ENCODE peak calls at places on chromosomes 7 and 10, in nine cellular contexts. J is breast epithelium; N is effector memory CD4-positive, alpha-beta T cell; M is DND-41; S is CD4-positive, alpha-beta memory T cell; X is MG63; Y is OCI-LY7; K is Panc1; H is heart right ventricle. F is an unnamed sample. For H3K9me3, the result is how much of the 10 kb centered on the place peaks cover.

GRCh38 chr7:104978460-104978859 is 35.5 kb upstream of the KMT2E start:
- DNase-seq in H (peak), M (no peak), J (no peak), K (no peak), X (peak), N (no peak), Y (no peak), S (no peak), F (no peak)

GRCh38 chr7:2633538-2634264 is 1.9 kb downstream of the TTYH3 start:
- DNase-seq in X (peak), Y (no peak), H (no peak), K (no peak), M (peak), N (no peak), J (no peak), S (no peak), F (peak)

GRCh38 chr7:40753455-40753854 is 618.6 kb downstream of the SUGCT start:
- DNase-seq in X (no peak), S (no peak), N (no peak), H (no peak), M (no peak), J (no peak), K (no peak), Y (no peak), F (no peak)

GRCh38 chr10:131947631-131948347 is 33.9 kb downstream of the BNIP3 start:
- DNase-seq in X (peak), K (peak), S (no peak), H (no peak), N (no peak), Y (no peak), M (no peak), J (no peak), F (peak)

GRCh38 chr7:41693150-41693997 is 9.5 kb downstream of the INHBA start:
- DNase-seq in K (no peak), X (no peak), M (no peak), Y (no peak), J (no peak), S (no peak), H (no peak), N (no peak), F (no peak)

GRCh38 chr10:83555264-83555663 is 584.0 kb upstream of the GHITM start:
- DNase-seq in H (no peak), Y (no peak), S (no peak), K (no peak), N (no peak), M (no peak), J (no peak), X (no peak), F (no peak)

GRCh38 chr10:47309403-47310089 is 9.5 kb downstream of the GDF10 start:
- DNase-seq in J (no peak), H (no peak), S (no peak), Y (no peak), X (no peak), K (no peak), M (peak), N (no peak), F (no peak)

GRCh38 chr10:70418229-70418628 is 14.3 kb downstream of the EIF4EBP2 start:
- DNase-seq in H (no peak), X (peak), M (no peak), K (no peak), J (no peak), Y (no peak), N (no peak), S (no peak), F (peak)

GRCh38 chr7:99027841-99028240 is 116.1 kb downstream of the SMURF1 start:
- DNase-seq in N (no peak), X (no peak), H (no peak), M (no peak), Y (no peak), S (no peak), K (no peak), J (no peak), F (no peak)

GRCh38 chr7:2637066-2637471 is 5.3 kb downstream of the TTYH3 start:
- DNase-seq in S (no peak), M (no peak), Y (no peak), K (no peak), H (no peak), N (no peak), J (no peak), X (no peak), F (no peak)

GRCh38 chr10:62577666-62578291 is 203.6 kb downstream of the ZNF365 start:
- DNase-seq in K (no peak), M (no peak), J (no peak), X (no peak), N (no peak), S (no peak), Y (no peak), H (no peak), F (no peak)

GRCh38 chr10:49620286-49620810 is 6.5 kb downstream of the CHAT start:
- DNase-seq in K (no peak), J (no peak), H (no peak), Y (no peak), X (peak), N (no peak), M (no peak), S (no peak), F (no peak)

GRCh38 chr10:132229834-132230556 is 43.2 kb downstream of the DPYSL4 start:
- DNase-seq in K (no peak), S (no peak), J (no peak), M (no peak), H (no peak), X (peak), N (no peak), Y (no peak), F (no peak)

GRCh38 chr7:1963575-1963974 is 269.2 kb downstream of the MAD1L1 start:
- DNase-seq in H (no peak), N (no peak), M (no peak), J (no peak), S (no peak), K (no peak), X (no peak), Y (no peak), F (no peak)

GRCh38 chr10:79413196-79413595 is 32.2 kb downstream of the ZCCHC24 start:
- DNase-seq in K (no peak), S (no peak), M (no peak), Y (no peak), N (no peak), H (no peak), X (peak), J (no peak), F (no peak)

GRCh38 chr7:92735707-92736106 is 100.7 kb downstream of the CDK6 start:
- DNase-seq in H (no peak), S (no peak), N (no peak), M (no peak), Y (no peak), X (no peak), J (no peak), K (no peak), F (no peak)

GRCh38 chr10:67697646-67698245 is 1.8 kb upstream of the CTNNA3 start:
- DNase-seq in K (peak), Y (peak), S (peak), J (no peak), H (peak), X (no peak), M (peak), N (no peak), F (peak)

GRCh38 chr10:68112837-68113236 is 3.5 kb downstream of the MYPN start:
- DNase-seq in N (no peak), Y (no peak), S (no peak), M (no peak), K (no peak), X (no peak), J (no peak), H (no peak), F (no peak)

GRCh38 chr7:100694196-100694745 is at the start of gene GIGYF1:
- DNase-seq in N (peak), Y (peak), M (peak), J (peak), S (peak), H (peak), X (peak), K (no peak), F (no peak)

GRCh38 chr7:55567495-55568070 is 4.7 kb downstream of the VOPP1 start:
- DNase-seq in H (no peak), S (no peak), N (no peak), J (no peak), Y (no peak), M (no peak), K (no peak), X (no peak), F (no peak)

GRCh38 chr7:138890782-138891445 is 90.3 kb downstream of the KIAA1549 start:
- DNase-seq in M (no peak), J (peak), N (no peak), S (no peak), Y (no peak), H (no peak), K (peak), X (no peak), F (no peak)

GRCh38 chr7:145016068-145016467 is 180.2 kb upstream of the TPK1 start:
- DNase-seq in Y (peak), J (no peak), H (no peak), K (no peak), X (no peak), S (no peak), N (no peak), M (no peak), F (no peak)

GRCh38 chr10:51170518-51171245 is 96.4 kb downstream of the PRKG1 start:
- DNase-seq in S (no peak), X (peak), N (no peak), Y (no peak), H (no peak), K (no peak), M (no peak), J (no peak), F (no peak)

GRCh38 chr10:114876169-114876568 is 54.6 kb downstream of the FHIP2A start:
- DNase-seq in X (no peak), N (no peak), M (no peak), K (no peak), J (no peak), H (peak), Y (no peak), S (no peak), F (no peak)
- H3K9me3 ChIP-seq in X (under half), N (under half), M (under half), K (under half), J (under half), H (under half), Y (under half), S (under half), F (under half)

DNA sequence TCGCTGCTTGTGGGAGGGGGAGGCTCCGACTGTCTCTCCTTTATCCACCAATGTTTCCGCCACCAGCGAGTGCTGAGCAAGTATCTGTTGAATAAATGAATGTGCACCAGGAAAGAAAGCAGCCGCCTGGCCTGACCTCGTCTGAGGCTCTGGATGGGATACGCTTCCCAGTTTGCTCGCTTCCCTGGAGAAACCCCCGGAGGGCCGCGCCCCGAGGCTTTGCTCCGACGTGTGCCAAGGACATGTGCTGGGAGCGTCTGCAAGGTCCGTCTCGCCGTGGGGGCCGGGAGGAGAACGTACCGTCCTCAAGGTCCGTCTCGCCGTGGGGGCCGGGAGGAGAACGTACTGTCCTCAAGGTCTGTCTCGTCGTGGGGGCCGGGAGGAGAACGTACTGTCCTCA is 536.4 kb downstream of the DNAJB6 start:
- DNase-seq in J (no peak), M (no peak), K (no peak), Y (no peak), H (no peak), N (no peak), X (no peak), S (no peak), F (no peak)
- H3K9me3 ChIP-seq in J (under half), M (under half), K (under half), Y (under half), H (under half), N (under half), X (under half), S (under half), F (half or more)

DNA sequence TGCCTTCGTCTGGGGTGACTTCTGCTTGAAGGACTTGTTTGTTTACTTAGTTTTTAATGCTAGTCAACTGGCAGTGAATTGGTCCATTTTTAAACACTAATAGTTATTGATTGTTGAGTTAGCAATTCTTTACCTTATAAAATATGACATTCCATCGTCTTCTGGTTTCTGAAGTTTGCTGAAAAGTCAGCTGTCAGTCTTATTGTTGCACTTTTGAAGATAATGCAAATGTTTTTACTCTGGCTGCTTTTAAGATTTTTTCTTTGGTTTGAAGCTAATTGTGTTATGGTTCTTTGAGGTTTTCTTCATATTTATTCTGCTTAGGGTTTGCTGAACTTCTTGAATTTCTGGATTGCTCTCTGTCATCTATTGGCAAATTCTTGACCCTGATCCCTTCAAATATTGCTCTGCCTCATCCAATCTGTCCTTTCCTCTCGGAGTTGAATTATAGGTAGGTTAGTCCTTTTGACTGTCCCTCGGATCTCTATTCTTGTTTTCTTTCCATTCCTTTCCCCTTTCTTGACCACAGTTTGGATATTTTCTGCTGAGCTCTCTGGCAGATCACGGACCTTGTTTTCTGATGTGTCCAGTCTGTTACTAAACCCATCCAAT is 24.2 kb downstream of the MGMT start:
- DNase-seq in Y (peak), S (no peak), J (no peak), H (no peak), K (no peak), X (no peak), M (no peak), N (no peak), F (no peak)
- H3K9me3 ChIP-seq in Y (under half), S (under half), J (under half), H (under half), K (under half), X (under half), M (under half), N (under half), F (under half)

DNA sequence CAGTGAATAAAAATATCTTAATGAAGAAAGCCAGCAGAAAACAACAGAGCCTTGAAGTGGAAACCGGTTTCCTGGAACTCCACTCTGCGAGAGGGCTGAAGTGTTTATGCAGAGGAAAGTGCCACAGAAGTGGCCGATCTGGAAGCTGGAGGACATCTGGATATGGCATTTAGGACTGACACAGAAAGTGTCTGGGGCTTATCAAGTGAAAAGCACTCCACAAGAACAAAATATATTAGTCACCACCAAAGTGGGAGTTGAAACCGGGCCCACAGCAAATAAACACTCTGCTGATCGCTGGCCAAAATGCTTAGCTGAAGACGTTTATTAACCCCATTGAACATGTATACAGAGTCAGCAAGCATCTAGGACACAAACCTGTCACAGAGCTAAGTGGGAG is 7.8 kb downstream of the NOD1 start:
- DNase-seq in X (peak), N (no peak), Y (no peak), H (peak), K (no peak), J (no peak), S (no peak), M (no peak), F (no peak)
- H3K9me3 ChIP-seq in X (under half), N (under half), Y (under half), H (under half), K (under half), J (under half), S (under half), M (under half), F (under half)

GRCh38 chr7:158256091-158256816 is 331.4 kb downstream of the PTPRN2 start:
- DNase-seq in H (no peak), K (no peak), M (no peak), Y (no peak), X (no peak), S (no peak), N (no peak), J (no peak), F (no peak)
- H3K9me3 ChIP-seq in H (under half), K (under half), M (under half), Y (under half), X (under half), S (under half), N (under half), J (under half), F (half or more)

DNA sequence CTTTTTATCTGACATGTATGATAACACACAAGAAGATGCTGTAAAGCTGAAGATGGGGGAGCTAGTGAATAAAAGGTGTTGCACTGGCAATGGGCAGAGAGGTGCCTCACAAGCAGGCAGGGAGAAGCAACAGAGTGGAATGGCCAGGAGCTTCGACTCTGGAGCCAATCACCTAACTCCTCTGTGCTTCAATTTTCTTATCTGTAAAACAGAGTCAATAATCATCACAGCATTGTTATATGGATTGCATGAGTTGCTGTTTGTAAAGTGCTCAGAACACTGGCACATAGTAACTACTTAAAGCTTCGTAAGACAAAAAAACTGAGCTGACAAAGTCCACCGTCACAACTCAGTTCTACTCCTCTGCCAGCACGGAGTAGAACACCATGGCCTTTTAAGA is 254.2 kb upstream of the POM121L12 start:
- DNase-seq in X (no peak), H (no peak), K (no peak), J (no peak), S (no peak), N (no peak), Y (no peak), M (no peak), F (no peak)
- H3K9me3 ChIP-seq in X (under half), H (under half), K (under half), J (under half), S (under half), N (under half), Y (under half), M (under half), F (under half)

GRCh38 chr7:63025815-63026214 is 972.8 kb upstream of the ZNF722 start:
- DNase-seq in H (no peak), J (no peak), M (no peak), K (no peak), X (no peak), Y (no peak), S (no peak), N (no peak), F (no peak)
- H3K9me3 ChIP-seq in H (under half), J (under half), M (under half), K (under half), X (under half), Y (under half), S (under half), N (under half), F (under half)

F was measured in AG04450.